ENCODE peak calls at places on chromosomes 2 and 18, in six cellular contexts. B is T-helper 2 cell, Q is AG10803, X is nephron progenitor cell, R is hepatocyte, Y is NCI-H510A treated with DMSO at 0.1 percent for 48 hours. E is an unnamed sample.
A peak's percentile ranks its signal among the peaks of the same experiment; 100 is the strongest.

GRCh38 chr2:70007151-70007550 is 45.7 kb upstream of the ASPRV1 start:
- DNase-seq in R (no peak), X (no peak), B (no peak), Y (no peak), Q (no peak), E (no peak)

GRCh38 chr2:206164261-206164862 is 4.7 kb downstream of the EEF1B2 start:
- DNase-seq in Q (peak; percentile 38), X (peak; percentile 59), Y (peak; percentile 33), B (no peak), R (peak; percentile 47), E (peak; percentile 46)

GRCh38 chr2:75595541-75596395 is 35.0 kb upstream of the EVA1A start:
- DNase-seq in Y (no peak), B (no peak), R (no peak), X (no peak), Q (peak; percentile 87), E (no peak)

GRCh38 chr18:75456277-75456676 is 28.8 kb upstream of the SMIM21 start:
- DNase-seq in Y (no peak), B (no peak), R (peak; percentile 13), X (peak; percentile 47), Q (no peak), E (peak; percentile 35)

GRCh38 chr2:232276084-232276738 is 102.3 kb upstream of the ALPP start:
- DNase-seq in B (no peak), X (no peak), Y (no peak), Q (no peak), R (no peak), E (no peak)

GRCh38 chr2:9769171-9770005 is 73.9 kb upstream of the TAF1B start:
- DNase-seq in R (peak; percentile 71), Y (peak; percentile 37), B (no peak), X (peak; percentile 72), Q (no peak), E (peak; percentile 92)

GRCh38 chr2:109406301-109406700 is 207.5 kb downstream of the SEPTIN10 start:
- DNase-seq in Q (no peak), B (no peak), X (no peak), Y (no peak), R (no peak), E (no peak)

GRCh38 chr2:147352294-147352693 is 492.5 kb upstream of the ACVR2A start:
- DNase-seq in R (no peak), X (no peak), Y (peak; percentile 36), Q (no peak), B (no peak), E (no peak)

GRCh38 chr18:53698907-53699306 is 525.6 kb downstream of the MBD2 start:
- DNase-seq in Y (peak; percentile 55), B (no peak), X (peak; percentile 41), Q (peak; percentile 37), R (peak; percentile 68), E (peak; percentile 12)

GRCh38 chr2:68478688-68479087 is 11.3 kb downstream of the APLF start:
- DNase-seq in X (no peak), R (no peak), Y (no peak), Q (no peak), B (no peak), E (no peak)

GRCh38 chr2:232523682-232524597 is 2.0 kb upstream of the CHRND start:
- DNase-seq in B (no peak), Y (peak; percentile 36), X (peak; percentile 78), Q (peak; percentile 13), R (peak; percentile 71), E (peak; percentile 96)

GRCh38 chr2:111710085-111710484 is 173.9 kb downstream of the ANAPC1 start:
- DNase-seq in B (no peak), Q (no peak), Y (no peak), X (no peak), R (no peak), E (no peak)

GRCh38 chr2:174485763-174486613 is 841 bp downstream of the GPR155 start:
- DNase-seq in B (no peak), Y (peak; percentile 57), R (peak; percentile 37), Q (peak; percentile 35), X (peak; percentile 18), E (peak; percentile 46)

GRCh38 chr18:7626922-7627440 is 59.9 kb downstream of the PTPRM start:
- DNase-seq in Y (no peak), Q (peak; percentile 79), R (peak; percentile 34), B (no peak), X (no peak), E (peak; percentile 26)

GRCh38 chr18:66951750-66952149 is 347.9 kb upstream of the CDH19 start:
- DNase-seq in Q (no peak), B (no peak), X (no peak), R (no peak), Y (no peak), E (no peak)

GRCh38 chr18:13366977-13367892 is 148.7 kb downstream of the LDLRAD4 start:
- DNase-seq in Q (no peak), R (peak; percentile 3), X (no peak), Y (no peak), B (no peak), E (peak; percentile 28)

GRCh38 chr2:128624425-128624795 is 305.7 kb upstream of the HS6ST1 start:
- DNase-seq in B (no peak), R (no peak), Q (no peak), Y (no peak), X (no peak), E (no peak)

GRCh38 chr18:79875931-79876461 is 75.5 kb downstream of the SLC66A2 start:
- DNase-seq in Q (no peak), X (no peak), B (no peak), R (no peak), Y (no peak), E (no peak)

GRCh38 chr18:79764131-79764530 is 33.6 kb upstream of the KCNG2 start:
- DNase-seq in B (no peak), R (no peak), X (no peak), Q (no peak), Y (no peak), E (no peak)

GRCh38 chr2:236882931-236883330 is 202.8 kb upstream of the COPS8 start:
- DNase-seq in R (no peak), Q (no peak), B (no peak), Y (no peak), X (no peak), E (no peak)

GRCh38 chr2:226985227-226985946 is 149.5 kb downstream of the RHBDD1 start:
- DNase-seq in Y (peak; percentile 70), X (peak; percentile 17), R (peak; percentile 81), Q (peak; percentile 86), B (no peak), E (peak; percentile 41)

GRCh38 chr2:65024149-65024829 is 31.9 kb upstream of the CEP68 start:
- DNase-seq in X (no peak), R (no peak), Q (peak; percentile 94), B (no peak), Y (no peak), E (no peak)

GRCh38 chr2:135299165-135299564 is 231.9 kb downstream of the ZRANB3 start:
- DNase-seq in Q (no peak), X (no peak), R (no peak), B (no peak), Y (no peak), E (no peak)

GRCh38 chr2:47904903-47905453 is 1.3 kb downstream of the FBXO11 start:
- DNase-seq in B (peak; percentile 5), X (peak; percentile 41), Q (no peak), Y (no peak), R (no peak), E (peak; percentile 59)

GRCh38 chr18:59056706-59057492 is 82.8 kb upstream of the SEC11C start:
- DNase-seq in B (peak; percentile 4), R (peak; percentile 86), X (peak; percentile 84), Y (peak; percentile 95), Q (peak; percentile 54), E (peak; percentile 57)

GRCh38 chr2:174331731-174332606 is 2.8 kb upstream of the SP9 start:
- DNase-seq in X (peak; percentile 62), Y (peak; percentile 98), R (no peak), B (no peak), Q (no peak), E (peak; percentile 79)

GRCh38 chr2:95029898-95030341 is 4.4 kb downstream of the MAL start:
- DNase-seq in Q (no peak), B (no peak), Y (no peak), X (no peak), R (no peak), E (no peak)

GRCh38 chr2:21754164-21754788 is 630.5 kb downstream of the TDRD15 start:
- DNase-seq in Q (no peak), B (no peak), X (no peak), R (no peak), Y (peak; percentile 12), E (peak; percentile 0)

GRCh38 chr2:24702800-24703199 is 90.4 kb downstream of the PTRHD1 start:
- DNase-seq in B (no peak), X (no peak), R (no peak), Q (peak; percentile 86), Y (no peak), E (no peak)

GRCh38 chr2:38771632-38772031 is 6.4 kb upstream of the GEMIN6 start:
- DNase-seq in Y (no peak), R (no peak), X (no peak), B (no peak), Q (peak; percentile 62), E (no peak)